ENCODE peak calls at places on chromosomes 6 and 20, in seven cellular contexts. E is left ventricle myocardium inferior, R is spleen, A is pancreas, S is AG10803, M is GM10248, G is osteoblast. Y is an unnamed sample.

GRCh38 chr6:153735761-153736160 is 303.3 kb upstream of the OPRM1 start:
- DNase-seq in E (no peak), R (no peak), A (no peak), S (no peak), M (no peak), G (no peak), Y (no peak)

GRCh38 chr6:131331146-131331545 is 195.9 kb downstream of the AKAP7 start:
- DNase-seq in E (no peak), R (no peak), A (no peak), S (no peak), M (no peak), G (no peak), Y (no peak)

GRCh38 chr6:156980515-156980914 is 203.3 kb downstream of the ARID1B start:
- DNase-seq in E (no peak), R (no peak), A (no peak), S (no peak), M (no peak), G (no peak), Y (no peak)

GRCh38 chr20:48319943-48320584 is 507.7 kb downstream of the PREX1 start:
- DNase-seq in E (no peak), R (no peak), A (no peak), S (no peak), M (no peak), G (no peak), Y (no peak)

GRCh38 chr6:116447496-116448011 is 13.6 kb upstream of the CALHM6 start:
- DNase-seq in E (no peak), R (no peak), A (no peak), S (peak; percentile 99), M (no peak), G (peak; percentile 80), Y (peak; percentile 94)

GRCh38 chr20:48738399-48739304 is 89.1 kb downstream of the PREX1 start:
- DNase-seq in E (no peak), R (no peak), A (no peak), S (no peak), M (peak; percentile 77), G (no peak), Y (no peak)

GRCh38 chr6:36594816-36595167 is 630 bp downstream of the SRSF3 start:
- DNase-seq in E (no peak), R (no peak), A (no peak), S (no peak), M (no peak), G (peak; percentile 15), Y (no peak)

GRCh38 chr6:38169221-38169674 is 349.7 kb downstream of the ZFAND3 start:
- DNase-seq in E (no peak), R (no peak), A (no peak), S (no peak), M (no peak), G (peak; percentile 76), Y (no peak)

GRCh38 chr20:63136296-63136695 is 79.6 kb downstream of the YTHDF1 start:
- DNase-seq in E (no peak), R (peak; percentile 31), A (peak; percentile 39), S (no peak), M (no peak), G (peak; percentile 26), Y (no peak)

GRCh38 chr6:131213501-131213990 is 78.3 kb downstream of the AKAP7 start:
- DNase-seq in E (no peak), R (no peak), A (no peak), S (peak; percentile 85), M (no peak), G (no peak), Y (peak; percentile 1)

GRCh38 chr20:44787299-44787698 is 23.0 kb downstream of the RIMS4 start:
- DNase-seq in E (no peak), R (no peak), A (no peak), S (no peak), M (no peak), G (no peak), Y (no peak)

GRCh38 chr20:8860011-8860495 is 208.8 kb upstream of the PLCB4 start:
- DNase-seq in E (no peak), R (no peak), A (no peak), S (peak; percentile 96), M (no peak), G (peak; percentile 85), Y (peak; percentile 82)

GRCh38 chr6:4134841-4135664 is at the start of gene ECI2:
- DNase-seq in E (peak; percentile 78), R (peak; percentile 96), A (peak; percentile 82), S (peak; percentile 62), M (peak; percentile 51), G (peak; percentile 79), Y (no peak)

GRCh38 chr6:165055231-165055630 is 254.2 kb downstream of the C6orf118 start:
- DNase-seq in E (no peak), R (no peak), A (no peak), S (peak; percentile 54), M (no peak), G (peak; percentile 65), Y (no peak)

GRCh38 chr20:3203315-3204123 is 963 bp downstream of the DDRGK1 start:
- DNase-seq in E (no peak), R (peak; percentile 83), A (peak; percentile 73), S (peak; percentile 51), M (peak; percentile 58), G (peak; percentile 88), Y (no peak)

GRCh38 chr6:123016431-123017110 is 20.5 kb downstream of the CLVS2 start:
- DNase-seq in E (no peak), R (no peak), A (no peak), S (no peak), M (no peak), G (no peak), Y (no peak)

GRCh38 chr20:37941332-37941731 is 38.4 kb downstream of the VSTM2L start:
- DNase-seq in E (no peak), R (no peak), A (no peak), S (no peak), M (no peak), G (peak; percentile 59), Y (no peak)

GRCh38 chr6:144768676-144769599 is 483.8 kb downstream of the UTRN start:
- DNase-seq in E (no peak), R (no peak), A (no peak), S (peak; percentile 50), M (no peak), G (no peak), Y (no peak)

GRCh38 chr20:61963149-61963548 is 102.5 kb downstream of the TAF4 start:
- DNase-seq in E (no peak), R (peak; percentile 51), A (no peak), S (no peak), M (no peak), G (peak; percentile 61), Y (no peak)

GRCh38 chr6:18387061-18387721 is at the start of gene RNF144B:
- DNase-seq in E (peak; percentile 83), R (peak; percentile 97), A (peak; percentile 87), S (peak; percentile 70), M (peak; percentile 37), G (peak; percentile 62), Y (peak; percentile 56)

GRCh38 chr6:18388252-18388651 is 1.1 kb downstream of the RNF144B start:
- DNase-seq in E (no peak), R (no peak), A (no peak), S (no peak), M (no peak), G (no peak), Y (no peak)

GRCh38 chr6:18390476-18390875 is 3.3 kb downstream of the RNF144B start:
- DNase-seq in E (no peak), R (no peak), A (no peak), S (no peak), M (no peak), G (no peak), Y (no peak)

GRCh38 chr6:18389479-18389878 is 2.3 kb downstream of the RNF144B start:
- DNase-seq in E (no peak), R (no peak), A (no peak), S (peak; percentile 78), M (no peak), G (no peak), Y (no peak)

GRCh38 chr6:18388942-18389341 is 1.8 kb downstream of the RNF144B start:
- DNase-seq in E (no peak), R (no peak), A (no peak), S (peak; percentile 91), M (no peak), G (peak; percentile 41), Y (peak; percentile 62)
- TF ChIP-seq CTCF in E (no peak), R (no peak), A (no peak), S (no peak), M (no peak), G (no peak), Y (no peak)

DNA sequence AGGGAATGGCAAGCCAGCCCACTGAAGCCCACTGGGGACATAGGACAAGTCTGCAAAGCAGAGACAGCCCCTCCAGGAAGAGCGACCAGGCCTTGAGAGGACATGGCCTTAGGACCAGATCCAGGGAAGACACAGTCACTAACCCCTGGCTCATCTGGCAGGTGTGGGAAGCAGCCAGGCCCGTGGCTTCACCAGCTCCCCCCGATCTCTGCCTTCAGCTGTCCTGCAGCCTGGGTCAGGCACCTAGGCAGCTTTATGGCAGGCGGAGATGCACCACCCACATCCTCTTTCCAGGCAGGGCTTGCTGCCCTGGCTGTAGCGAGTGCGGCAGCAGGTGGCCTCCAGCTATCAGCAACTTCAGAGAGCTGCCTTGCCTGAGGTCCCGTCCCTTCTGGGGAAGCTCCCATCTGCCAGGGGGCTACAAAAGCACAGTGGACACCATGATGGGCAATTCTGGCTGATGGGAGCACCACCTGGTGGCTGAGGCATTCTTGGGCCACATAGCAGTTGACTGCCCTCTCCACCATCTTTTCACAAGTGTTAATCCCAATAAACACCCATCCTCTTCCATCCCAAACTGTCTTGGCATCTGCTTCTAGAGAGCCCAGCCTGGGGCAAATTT is 85.8 kb downstream of the DZANK1 start:
- DNase-seq in E (no peak), R (no peak), A (no peak), S (no peak), M (no peak), G (no peak), Y (no peak)
- TF ChIP-seq CTCF in E (no peak), R (no peak), A (no peak), S (no peak), M (no peak), G (no peak), Y (no peak)

GRCh38 chr6:87396595-87397392 is 11.0 kb upstream of the CFAP206 start:
- DNase-seq in E (no peak), R (no peak), A (no peak), S (no peak), M (peak; percentile 32), G (no peak), Y (no peak)
- TF ChIP-seq CTCF in E (no peak), R (no peak), A (no peak), S (no peak), M (no peak), G (no peak), Y (no peak)

GRCh38 chr6:105507811-105508210 is 104.9 kb upstream of the PREP start:
- DNase-seq in E (no peak), R (no peak), A (no peak), S (peak; percentile 85), M (no peak), G (no peak), Y (no peak)

GRCh38 chr6:105510746-105511145 is 107.9 kb upstream of the PREP start:
- DNase-seq in E (no peak), R (no peak), A (no peak), S (peak; percentile 75), M (no peak), G (peak; percentile 62), Y (no peak)

GRCh38 chr6:105514306-105514705 is 111.4 kb upstream of the PREP start:
- DNase-seq in E (no peak), R (no peak), A (no peak), S (no peak), M (no peak), G (no peak), Y (no peak)

GRCh38 chr6:105511639-105512038 is 108.8 kb upstream of the PREP start:
- DNase-seq in E (no peak), R (no peak), A (no peak), S (no peak), M (no peak), G (no peak), Y (no peak)

GRCh38 chr6:105509506-105510331 is 106.8 kb upstream of the PREP start:
- DNase-seq in E (peak; percentile 25), R (no peak), A (no peak), S (no peak), M (no peak), G (no peak), Y (peak; percentile 29)
- TF ChIP-seq CTCF in E (peak; percentile 52), R (no peak), A (no peak), S (peak; percentile 23), M (no peak), G (peak; percentile 19), Y (peak; percentile 63)